ENCODE peak calls at places on chromosomes 6 and 20, in six cellular contexts. C is colonic mucosa, I is adrenal gland, S is Panc1, H is bronchial epithelial cell, W is fibroblast of lung. U is an unnamed sample.

GRCh38 chr20:63240004-63240403 is 4.3 kb downstream of the BIRC7 start:
- DNase-seq in W (no peak), S (no peak), C (no peak), H (no peak), I (no peak), U (no peak)

GRCh38 chr6:71473908-71474307 is 185.3 kb downstream of the OGFRL1 start:
- DNase-seq in W (peak; percentile 95), H (peak; percentile 92), S (peak; percentile 74), I (peak; percentile 39), C (peak; percentile 35), U (peak; percentile 94)

GRCh38 chr6:169618526-169619490 is 83.0 kb downstream of the WDR27 start:
- DNase-seq in S (no peak), I (no peak), W (peak; percentile 86), H (peak; percentile 55), C (no peak), U (no peak)

GRCh38 chr6:41578714-41579610 is 32.8 kb downstream of the FOXP4 start:
- DNase-seq in W (peak; percentile 43), H (no peak), S (no peak), C (peak; percentile 82), I (no peak), U (no peak)

GRCh38 chr6:140590641-140591040 is 1216.2 kb upstream of the CITED2 start:
- DNase-seq in I (no peak), W (peak; percentile 57), H (peak; percentile 66), S (no peak), C (no peak), U (no peak)

GRCh38 chr6:33936911-33937310 is 133.1 kb upstream of the MLN start:
- DNase-seq in S (no peak), W (no peak), H (no peak), I (no peak), C (no peak), U (no peak)

GRCh38 chr6:88870728-88871330 is 92.6 kb downstream of the RNGTT start:
- DNase-seq in C (peak; percentile 50), I (peak; percentile 53), S (no peak), H (peak; percentile 54), W (peak; percentile 79), U (peak; percentile 21)

GRCh38 chr6:21596379-21597242 is 3.1 kb downstream of the SOX4 start:
- DNase-seq in I (peak; percentile 52), W (peak; percentile 77), C (peak; percentile 58), S (no peak), H (peak; percentile 70), U (no peak)

GRCh38 chr20:19828233-19828632 is 70.2 kb downstream of the RIN2 start:
- DNase-seq in C (peak; percentile 18), I (no peak), S (peak; percentile 60), H (peak; percentile 68), W (peak; percentile 35), U (no peak)

GRCh38 chr6:71510057-71510713 is 221.6 kb downstream of the OGFRL1 start:
- DNase-seq in S (no peak), I (peak; percentile 33), C (peak; percentile 26), H (peak; percentile 58), W (peak; percentile 93), U (peak; percentile 34)

GRCh38 chr6:110255356-110255755 is 75.1 kb downstream of the CDC40 start:
- DNase-seq in S (no peak), W (peak; percentile 33), H (peak; percentile 16), C (no peak), I (peak; percentile 24), U (no peak)

DNA sequence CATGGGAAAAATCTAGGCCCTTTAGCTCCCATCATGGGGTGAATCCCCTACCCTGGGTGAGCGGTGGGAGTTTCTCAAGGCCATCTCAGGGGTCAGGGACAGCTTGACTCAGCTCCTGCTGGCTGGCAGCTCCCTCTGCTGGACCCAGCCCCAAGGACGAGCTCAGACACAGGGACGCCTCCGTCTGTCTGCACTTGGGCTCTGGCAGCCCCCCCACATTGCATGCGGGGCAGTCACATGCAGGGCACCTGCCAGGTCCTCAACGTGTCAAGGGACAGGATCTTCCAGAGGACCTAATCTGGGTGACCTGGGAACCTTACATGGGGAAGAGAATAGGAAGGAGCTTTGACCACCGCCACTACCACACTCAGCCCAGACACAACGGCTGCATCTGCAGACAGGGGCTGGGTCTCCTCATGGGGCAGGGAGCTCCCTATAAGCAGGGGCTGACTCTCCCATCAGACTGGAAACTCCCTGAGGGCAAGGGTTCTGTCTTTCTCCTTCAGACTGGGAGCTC is 173.4 kb downstream of the MRPL14 start:
- DNase-seq in C (no peak), W (peak; percentile 31), S (no peak), I (peak; percentile 86), H (no peak), U (no peak)
- TF ChIP-seq CTCF in C (no peak), W (no peak), S (peak; percentile 59), I (peak; percentile 43), H (peak; percentile 37), U (peak; percentile 50)

DNA sequence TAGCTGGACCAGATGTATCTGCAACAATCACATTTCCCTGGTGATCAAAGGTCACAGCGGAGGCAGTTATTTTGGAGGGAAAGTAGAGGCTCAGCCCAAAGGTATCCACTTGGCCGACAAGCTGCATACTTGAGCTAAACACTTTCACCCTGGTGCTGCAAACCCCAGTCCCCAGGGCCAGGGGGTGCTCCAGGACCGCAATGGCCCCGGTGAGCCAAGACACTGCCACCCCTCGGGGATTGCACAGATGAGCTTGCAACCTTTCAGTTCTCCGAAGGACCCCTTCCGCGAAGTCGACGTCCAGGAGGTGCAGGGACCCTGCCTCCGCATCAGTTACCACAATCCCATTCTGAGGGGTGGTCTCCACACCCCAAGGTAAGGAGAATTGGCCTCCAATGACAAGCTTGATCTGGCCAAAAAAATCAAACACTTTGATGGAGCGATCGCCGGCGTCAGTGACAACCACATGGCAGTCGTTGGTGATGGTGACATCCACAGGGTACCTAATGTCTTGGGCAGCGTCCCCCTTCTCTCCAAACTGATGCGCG is 823 bp downstream of the NHLRC1 start:
- DNase-seq in C (no peak), H (no peak), S (no peak), I (no peak), W (no peak), U (no peak)
- H3K4me3 ChIP-seq in C (no peak overlapping the region), H (no peak overlapping the region), S (no peak overlapping the region), I (peak overlapping the region; percentile 31), W (no peak overlapping the region), U (no peak overlapping the region)

GRCh38 chr20:9422335-9422734 is 92.1 kb upstream of the LAMP5 start:
- DNase-seq in H (no peak), W (no peak), I (no peak), S (no peak), C (no peak), U (no peak)

GRCh38 chr20:9427977-9428607 is 86.3 kb upstream of the LAMP5 start:
- DNase-seq in C (no peak), S (no peak), H (no peak), W (no peak), I (no peak), U (no peak)

DNA sequence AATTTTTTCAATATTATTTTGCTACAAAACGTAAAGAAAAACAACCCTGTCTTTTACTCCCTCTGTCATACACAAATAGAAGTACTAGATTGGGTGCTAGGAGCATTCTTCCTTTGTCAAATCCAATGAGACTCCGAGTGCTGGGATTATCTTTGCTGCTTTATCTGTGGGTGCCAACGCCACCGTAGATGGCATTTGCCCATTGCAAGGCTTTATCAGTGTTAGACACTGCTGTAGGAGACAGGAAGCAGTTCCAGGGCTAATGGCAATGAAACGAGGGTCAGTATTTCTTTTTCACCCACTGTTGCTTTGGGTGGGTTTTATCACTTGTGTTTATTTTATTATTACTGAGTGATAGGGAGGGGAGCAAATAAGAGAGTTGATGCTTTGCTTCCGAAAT is 87.0 kb upstream of the LAMP5 start:
- DNase-seq in C (no peak), W (no peak), S (no peak), I (no peak), H (no peak), U (no peak)
- H3K27me3 ChIP-seq in C (no peaks in the 10 kb centered on the region), W (no peaks in the 10 kb centered on the region), S (no peaks in the 10 kb centered on the region), I (no peaks in the 10 kb centered on the region), H (no peaks in the 10 kb centered on the region), U (no peaks in the 10 kb centered on the region)

DNA sequence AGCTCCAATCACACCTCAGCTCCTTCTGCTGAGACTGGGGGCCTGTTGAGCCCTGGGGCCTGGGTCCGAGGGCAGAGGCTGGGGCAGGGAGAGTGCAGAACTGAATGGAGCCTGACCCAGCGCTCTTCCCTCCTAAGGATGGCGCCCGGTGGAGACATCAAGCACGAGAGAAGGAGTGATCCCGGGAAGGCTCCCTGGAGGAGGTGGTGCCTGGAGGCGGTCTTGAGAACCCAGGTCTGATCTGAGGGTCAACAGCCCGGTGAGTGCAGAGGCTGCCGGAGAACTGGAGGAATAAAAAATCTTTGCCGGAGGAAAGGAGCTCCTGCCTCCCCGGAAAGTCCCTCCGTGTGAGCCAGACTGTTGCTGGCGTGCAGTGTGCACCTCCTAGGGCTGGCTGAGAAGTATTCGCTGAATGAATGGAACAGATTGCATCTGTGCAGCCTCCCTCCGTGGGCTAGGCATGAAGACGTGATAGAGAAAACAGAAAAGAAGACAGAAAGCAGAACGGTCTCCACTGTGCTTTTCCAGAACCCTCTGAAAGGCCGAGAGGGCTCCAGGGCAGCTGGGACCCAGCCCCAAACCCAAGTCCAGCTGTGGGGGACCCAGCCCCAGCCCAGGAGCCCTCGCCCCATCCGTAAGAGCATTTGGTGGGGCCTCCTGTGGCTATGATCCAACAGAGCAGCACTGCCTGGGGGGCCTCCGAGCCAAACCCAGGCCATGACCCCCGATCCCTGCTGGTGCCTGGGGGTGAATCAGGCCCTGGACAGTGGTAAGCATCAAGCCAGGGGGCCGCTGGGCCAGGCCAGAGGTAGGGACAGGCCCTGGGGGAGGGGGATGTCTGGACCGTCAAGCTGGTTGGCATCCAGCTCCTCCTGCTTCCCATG is 6.9 kb upstream of the HRH3 start:
- DNase-seq in H (no peak), I (no peak), W (no peak), C (no peak), S (no peak), U (no peak)
- TF ChIP-seq CTCF in H (no peak), I (no peak), W (no peak), C (no peak), S (no peak), U (no peak)

GRCh38 chr6:130848945-130849344 is 21.7 kb downstream of the SMLR1 start:
- DNase-seq in C (no peak), S (no peak), I (no peak), W (no peak), H (peak; percentile 15), U (no peak)

GRCh38 chr6:130849501-130850039 is 22.4 kb downstream of the SMLR1 start:
- DNase-seq in S (no peak), I (no peak), W (no peak), H (no peak), C (no peak), U (no peak)

GRCh38 chr6:130846507-130846906 is 19.3 kb downstream of the SMLR1 start:
- DNase-seq in I (no peak), S (no peak), H (no peak), W (no peak), C (no peak), U (no peak)

GRCh38 chr6:130851026-130851425 is 23.8 kb downstream of the SMLR1 start:
- DNase-seq in W (no peak), I (no peak), S (no peak), C (no peak), H (no peak), U (no peak)

GRCh38 chr6:130847546-130847945 is 20.3 kb downstream of the SMLR1 start:
- DNase-seq in S (no peak), W (no peak), H (no peak), I (no peak), C (no peak), U (no peak)
- H3K4me3 ChIP-seq in S (no peak overlapping the region), W (no peak overlapping the region), H (no peak overlapping the region), I (no peak overlapping the region), C (no peak overlapping the region), U (no peak overlapping the region)

GRCh38 chr20:61640846-61641245 is 388.8 kb downstream of the CDH4 start:
- DNase-seq in I (no peak), H (no peak), C (no peak), W (no peak), S (no peak), U (no peak)
- H3K27me3 ChIP-seq in I (no peaks in the 10 kb centered on the region), H (no peaks in the 10 kb centered on the region), C (no peaks in the 10 kb centered on the region), W (no peaks in the 10 kb centered on the region), S (no peaks in the 10 kb centered on the region), U (no peaks in the 10 kb centered on the region)

U was measured in kidney epithelial cell.